ENCODE peak calls at places on chromosomes 3 and 15, in seven cellular contexts. L is mesendoderm, O is PC-9, M is ovary, J is heart left ventricle, S is DND-41, I is endothelial cell of umbilical vein. E is an unnamed sample. For H3K36me3, the result is how much of the 10 kb centered on the place peaks cover.

GRCh38 chr3:158679547-158680000 is 7.1 kb upstream of the LXN start:
- DNase-seq in L (no peak), O (no peak), M (no peak), J (no peak), S (no peak), I (no peak), E (no peak)

GRCh38 chr3:81005992-81006391 is 755.5 kb downstream of the GBE1 start:
- DNase-seq in L (peak), O (no peak), M (no peak), J (no peak), S (no peak), I (no peak), E (no peak)

GRCh38 chr3:126946387-126946786 is 36.5 kb upstream of the PLXNA1 start:
- DNase-seq in L (no peak), O (no peak), M (no peak), J (no peak), S (no peak), I (no peak), E (no peak)

GRCh38 chr3:132726341-132726823 is 4.2 kb upstream of the NPHP3 start:
- DNase-seq in L (peak), O (no peak), M (no peak), J (no peak), S (no peak), I (peak), E (no peak)

GRCh38 chr3:190361791-190362190 is 26.2 kb upstream of the CLDN16 start:
- DNase-seq in L (no peak), O (no peak), M (no peak), J (no peak), S (no peak), I (no peak), E (no peak)

GRCh38 chr3:97795951-97796350 is 25.9 kb upstream of the CRYBG3 start:
- DNase-seq in L (no peak), O (no peak), M (no peak), J (no peak), S (no peak), I (no peak), E (no peak)

GRCh38 chr15:35362195-35362829 is 183.7 kb downstream of the DPH6 start:
- DNase-seq in L (no peak), O (no peak), M (no peak), J (no peak), S (no peak), I (no peak), E (peak)

GRCh38 chr3:159170436-159171003 is 368.7 kb downstream of the MFSD1 start:
- DNase-seq in L (no peak), O (no peak), M (no peak), J (no peak), S (no peak), I (no peak), E (no peak)

GRCh38 chr15:68001811-68002210 is 52.3 kb upstream of the PIAS1 start:
- DNase-seq in L (no peak), O (no peak), M (no peak), J (no peak), S (no peak), I (no peak), E (no peak)

GRCh38 chr3:23746473-23746872 is 59.3 kb upstream of the UBE2E1 start:
- DNase-seq in L (peak), O (no peak), M (no peak), J (no peak), S (no peak), I (no peak), E (no peak)

GRCh38 chr15:38048001-38048455 is 113.6 kb downstream of the TMCO5A start:
- DNase-seq in L (no peak), O (no peak), M (no peak), J (no peak), S (no peak), I (no peak), E (no peak)

GRCh38 chr15:38041576-38041975 is 107.1 kb downstream of the TMCO5A start:
- DNase-seq in L (peak), O (no peak), M (no peak), J (no peak), S (no peak), I (peak), E (no peak)

GRCh38 chr15:38038659-38039442 is 104.4 kb downstream of the TMCO5A start:
- DNase-seq in L (no peak), O (no peak), M (no peak), J (no peak), S (no peak), I (no peak), E (peak)

GRCh38 chr15:38040615-38041014 is 106.2 kb downstream of the TMCO5A start:
- DNase-seq in L (no peak), O (no peak), M (no peak), J (no peak), S (no peak), I (no peak), E (no peak)

DNA sequence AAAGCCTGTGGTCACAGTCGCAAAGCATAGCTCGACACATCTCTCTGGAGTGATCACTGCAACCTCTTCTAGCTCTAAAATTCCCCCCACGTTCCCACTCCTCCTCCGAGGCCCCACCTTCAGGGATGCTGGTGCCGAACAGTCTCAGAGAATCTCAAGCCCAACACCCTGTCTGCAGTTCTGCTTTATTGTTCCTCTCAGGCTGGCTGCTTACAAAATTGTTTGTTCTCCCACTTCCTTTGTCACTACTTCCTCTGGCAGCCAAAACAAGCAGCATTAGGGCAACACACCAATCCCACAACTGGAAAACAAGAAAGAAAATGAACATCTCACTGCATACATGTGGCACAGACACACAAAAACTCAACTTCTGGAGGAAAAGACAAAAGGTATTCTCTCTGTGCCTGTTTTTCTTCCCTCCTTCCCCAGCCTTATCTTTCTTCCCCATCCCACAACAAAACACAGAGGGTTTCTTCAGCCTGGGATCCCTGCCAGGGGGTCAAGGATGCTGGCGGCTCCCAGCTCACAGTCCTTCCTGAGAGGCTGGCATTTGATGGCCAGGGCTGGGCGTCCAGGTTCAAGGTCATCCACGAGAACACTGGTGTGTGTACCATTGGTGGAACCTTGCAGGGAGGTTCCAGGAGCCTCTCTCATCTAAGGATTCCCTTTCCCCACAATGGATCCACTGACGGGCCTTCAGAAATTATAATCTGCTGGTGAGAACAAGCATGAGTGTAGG is 108.4 kb downstream of the TMCO5A start:
- DNase-seq in L (no peak), O (no peak), M (peak), J (no peak), S (no peak), I (peak), E (no peak)
- H3K27ac ChIP-seq in L (no peak), O (no peak), M (no peak), J (no peak), S (no peak), I (peak), E (no peak)

GRCh38 chr3:128625409-128625945 is 25.1 kb downstream of the RPN1 start:
- DNase-seq in L (no peak), O (no peak), M (no peak), J (no peak), S (no peak), I (no peak), E (no peak)
- H3K36me3 ChIP-seq in L (under half), O (under half), M (under half), J (half or more), S (half or more), I (under half), E (half or more)

GRCh38 chr3:172087198-172087597 is 47.8 kb downstream of the FNDC3B start:
- DNase-seq in L (peak), O (no peak), M (no peak), J (no peak), S (no peak), I (no peak), E (no peak)

GRCh38 chr3:172089250-172089649 is 49.9 kb downstream of the FNDC3B start:
- DNase-seq in L (peak), O (no peak), M (no peak), J (no peak), S (no peak), I (no peak), E (no peak)

GRCh38 chr3:172092658-172093057 is 53.3 kb downstream of the FNDC3B start:
- DNase-seq in L (no peak), O (no peak), M (no peak), J (no peak), S (no peak), I (no peak), E (peak)

GRCh38 chr3:172087827-172088580 is 48.6 kb downstream of the FNDC3B start:
- DNase-seq in L (no peak), O (peak), M (no peak), J (no peak), S (no peak), I (no peak), E (no peak)

GRCh38 chr3:172090035-172090434 is 50.7 kb downstream of the FNDC3B start:
- DNase-seq in L (no peak), O (no peak), M (no peak), J (no peak), S (no peak), I (no peak), E (no peak)
- H3K27ac ChIP-seq in L (no peak), O (no peak), M (no peak), J (no peak), S (no peak), I (no peak), E (no peak)

GRCh38 chr3:166456291-166456690 is 619.1 kb upstream of the BCHE start:
- DNase-seq in L (peak), O (no peak), M (no peak), J (no peak), S (no peak), I (no peak), E (no peak)

GRCh38 chr3:166453472-166453871 is 616.2 kb upstream of the BCHE start:
- DNase-seq in L (peak), O (no peak), M (no peak), J (no peak), S (no peak), I (no peak), E (no peak)

GRCh38 chr3:166451997-166452396 is 614.8 kb upstream of the BCHE start:
- DNase-seq in L (no peak), O (no peak), M (no peak), J (no peak), S (no peak), I (no peak), E (no peak)

GRCh38 chr3:166457382-166457781 is 620.2 kb upstream of the BCHE start:
- DNase-seq in L (no peak), O (no peak), M (no peak), J (no peak), S (no peak), I (no peak), E (no peak)

DNA sequence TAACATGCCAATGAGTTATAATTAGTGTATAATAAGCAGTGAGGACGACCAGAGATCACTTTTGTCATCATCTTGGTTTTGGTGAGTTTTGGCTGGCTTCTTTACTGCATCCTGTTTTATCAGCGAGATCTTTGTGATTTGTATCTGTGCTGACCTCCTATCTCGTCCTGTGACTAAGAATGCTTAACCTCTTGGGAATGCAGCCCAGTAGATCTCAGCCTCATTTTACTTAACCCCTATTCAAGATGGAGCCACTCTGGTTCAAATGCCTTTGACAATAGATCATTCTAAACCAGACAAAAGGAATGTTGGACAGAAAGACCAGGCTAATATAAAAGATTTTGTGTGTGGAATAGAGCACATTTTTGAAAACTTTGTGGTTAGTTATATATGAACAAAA is 618.5 kb upstream of the BCHE start:
- DNase-seq in L (peak), O (no peak), M (no peak), J (no peak), S (no peak), I (no peak), E (peak)
- H3K36me3 ChIP-seq in L (under half), O (under half), M (under half), J (under half), S (under half), I (under half), E (under half)

GRCh38 chr3:170204023-170204472 is 18.2 kb upstream of the PRKCI start:
- DNase-seq in L (peak), O (no peak), M (no peak), J (no peak), S (no peak), I (no peak), E (no peak)
- H3K27ac ChIP-seq in L (no peak), O (no peak), M (no peak), J (no peak), S (no peak), I (no peak), E (no peak)

DNA sequence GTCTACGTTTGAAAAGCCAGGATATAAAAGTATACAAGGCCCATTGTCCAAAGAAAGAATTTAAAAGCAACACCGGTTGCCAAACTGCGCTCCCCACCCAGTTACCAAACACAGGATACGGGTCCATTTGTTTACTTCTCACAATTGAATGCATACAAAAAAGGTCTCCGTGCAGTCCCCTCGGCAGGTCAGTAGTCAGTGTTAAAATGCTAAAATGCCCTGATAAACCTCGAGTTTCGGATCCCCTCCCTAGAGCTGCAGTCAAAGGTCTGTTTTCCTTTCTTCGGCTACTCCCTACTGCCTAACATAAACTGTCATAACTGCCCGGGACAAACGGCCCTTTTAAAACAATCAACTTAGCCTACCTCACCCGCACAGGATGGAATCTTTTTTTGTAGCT is 534.6 kb downstream of the FOXP1 start:
- DNase-seq in L (peak), O (no peak), M (no peak), J (no peak), S (no peak), I (peak), E (no peak)
- H3K36me3 ChIP-seq in L (under half), O (under half), M (under half), J (half or more), S (half or more), I (under half), E (under half)

GRCh38 chr15:88981244-88982215 is 68.4 kb upstream of the MFGE8 start:
- DNase-seq in L (peak), O (no peak), M (no peak), J (no peak), S (no peak), I (no peak), E (no peak)
- H3K27ac ChIP-seq in L (no peak), O (peak), M (no peak), J (peak), S (no peak), I (no peak), E (peak)

DNA sequence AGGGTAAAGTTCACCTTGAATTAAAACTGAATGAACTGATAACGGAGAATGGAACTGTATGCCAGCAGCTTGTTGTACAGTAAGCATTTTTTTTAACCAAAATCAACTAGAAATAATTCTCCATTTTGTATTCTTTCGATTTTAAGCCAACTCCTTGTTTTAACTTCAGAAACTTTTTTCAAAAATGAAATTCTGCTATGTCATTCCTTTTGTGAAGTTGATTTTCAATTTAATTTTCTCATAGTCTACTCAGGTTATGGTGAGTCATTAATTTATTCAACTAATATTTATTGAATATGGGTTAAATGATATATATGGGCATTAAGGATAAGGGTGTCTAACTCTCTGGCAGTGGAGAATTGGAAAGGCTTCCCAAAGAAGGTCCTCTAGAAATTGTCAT is 53.7 kb downstream of the RASA2 start:
- DNase-seq in L (no peak), O (no peak), M (no peak), J (no peak), S (no peak), I (no peak), E (no peak)
- H3K36me3 ChIP-seq in L (under half), O (under half), M (under half), J (under half), S (half or more), I (under half), E (under half)

DNA sequence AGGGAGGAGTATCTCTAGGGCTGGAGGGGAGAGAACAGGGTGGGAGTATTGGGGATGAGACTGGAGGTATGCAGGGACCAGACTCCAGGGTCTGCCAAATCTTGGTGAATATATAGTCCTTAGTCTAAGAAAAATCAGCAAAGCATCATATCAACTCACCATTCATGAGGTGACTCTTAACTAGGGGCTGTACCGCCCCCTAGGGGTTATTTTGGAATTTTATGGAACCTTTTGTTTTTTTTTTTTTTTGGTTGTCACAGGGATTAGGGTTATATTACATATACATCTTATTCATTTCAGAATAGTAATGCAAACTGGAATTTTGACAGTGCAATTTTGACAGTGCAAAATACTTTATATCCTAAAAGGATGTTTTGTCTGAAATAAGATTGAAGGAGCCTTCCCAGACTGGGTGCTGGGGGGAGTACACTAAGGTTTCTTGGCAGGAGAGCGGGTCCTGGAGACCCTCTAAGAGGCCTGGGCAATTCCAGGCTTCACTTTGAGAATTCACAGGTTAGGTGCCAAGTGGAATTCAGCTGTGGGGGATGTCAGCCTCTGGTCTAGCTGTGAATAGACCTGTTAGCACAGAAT is 7.5 kb downstream of the CMTM7 start:
- DNase-seq in L (peak), O (no peak), M (no peak), J (no peak), S (peak), I (peak), E (no peak)
- H3K27ac ChIP-seq in L (no peak), O (no peak), M (no peak), J (peak), S (peak), I (no peak), E (no peak)

DNA sequence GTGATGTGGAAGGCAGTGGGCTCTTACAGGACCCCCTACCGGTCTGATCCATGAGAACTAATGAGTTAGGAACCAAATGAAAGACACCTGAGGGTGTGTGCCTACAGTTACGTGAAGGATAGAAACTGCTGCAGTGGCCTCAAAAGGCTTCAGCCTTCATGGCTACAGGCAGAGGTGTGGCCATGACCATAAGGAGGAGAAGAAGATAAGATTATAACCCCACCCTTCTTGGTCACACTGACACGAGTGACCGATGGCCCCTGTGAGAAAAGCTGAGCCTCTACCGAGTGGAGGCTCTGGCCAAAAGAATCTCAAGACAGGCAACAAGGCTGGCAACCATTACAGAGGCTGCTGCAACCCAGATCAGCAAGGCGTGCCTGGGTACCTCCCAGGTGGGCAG is 6.3 kb downstream of the RFT1 start:
- DNase-seq in L (no peak), O (no peak), M (no peak), J (no peak), S (no peak), I (no peak), E (no peak)
- H3K36me3 ChIP-seq in L (under half), O (under half), M (under half), J (half or more), S (half or more), I (under half), E (half or more)